ENCODE peak calls at places on chromosomes 13 and 19, in five cellular contexts. N, A, W, U and S are unnamed samples.

GRCh38 chr19:51796195-51796679 is 1.3 kb downstream of the FPR3 start:
- DNase-seq in N (no peak), A (no peak), W (no peak), U (no peak), S (no peak)

GRCh38 chr13:98741741-98742435 is 10.6 kb downstream of the SLC15A1 start:
- DNase-seq in N (no peak), A (no peak), W (no peak), U (no peak), S (no peak)

GRCh38 chr13:90605690-90606089 is 741.8 kb upstream of the MIR17HG start:
- DNase-seq in N (no peak), A (no peak), W (no peak), U (no peak), S (no peak)

GRCh38 chr13:52707375-52707774 is 32.2 kb downstream of the CNMD start:
- DNase-seq in N (no peak), A (peak), W (no peak), U (no peak), S (no peak)

GRCh38 chr19:10554760-10555612 is 10.8 kb downstream of the KRI1 start:
- DNase-seq in N (no peak), A (no peak), W (no peak), U (no peak), S (no peak)

GRCh38 chr13:46831588-46832194 is 34.7 kb upstream of the ESD start:
- DNase-seq in N (no peak), A (peak), W (no peak), U (peak), S (no peak)

GRCh38 chr13:94711561-94712286 is 621 bp downstream of the SOX21 start:
- DNase-seq in N (peak), A (peak), W (peak), U (peak), S (peak)

GRCh38 chr19:33524024-33524664 is 2.6 kb upstream of the PEPD start:
- DNase-seq in N (no peak), A (no peak), W (no peak), U (no peak), S (no peak)

GRCh38 chr13:29499766-29500165 is 95.7 kb downstream of the SLC7A1 start:
- DNase-seq in N (no peak), A (no peak), W (no peak), U (no peak), S (no peak)

GRCh38 chr19:35845215-35846037 is 6.9 kb downstream of the NPHS1 start:
- DNase-seq in N (no peak), A (no peak), W (no peak), U (no peak), S (no peak)

GRCh38 chr19:54462713-54463530 is 656 bp downstream of the LENG9 start:
- DNase-seq in N (peak), A (peak), W (peak), U (peak), S (no peak)

GRCh38 chr19:39867952-39868351 is 21.8 kb upstream of the FBL start:
- DNase-seq in N (no peak), A (no peak), W (no peak), U (no peak), S (no peak)

GRCh38 chr19:11460207-11460606 is 20.6 kb downstream of the ELAVL3 start:
- DNase-seq in N (no peak), A (no peak), W (no peak), U (no peak), S (no peak)

GRCh38 chr19:21877976-21878375 is 42.0 kb upstream of the ZNF43 start:
- DNase-seq in N (no peak), A (no peak), W (no peak), U (no peak), S (no peak)

GRCh38 chr19:5832527-5833216 is 6.8 kb downstream of the FUT6 start:
- DNase-seq in N (no peak), A (no peak), W (no peak), U (no peak), S (no peak)

GRCh38 chr13:102609696-102610095 is 12.9 kb downstream of the TPP2 start:
- DNase-seq in N (no peak), A (no peak), W (no peak), U (no peak), S (no peak)

GRCh38 chr13:45162194-45162593 is 38.7 kb downstream of the KCTD4 start:
- DNase-seq in N (no peak), A (no peak), W (no peak), U (no peak), S (no peak)

GRCh38 chr19:7845390-7846179 is 15.6 kb downstream of the EVI5L start:
- DNase-seq in N (no peak), A (no peak), W (no peak), U (no peak), S (peak)

GRCh38 chr19:40691421-40692211 is 1.2 kb upstream of the NUMBL start:
- DNase-seq in N (no peak), A (no peak), W (peak), U (no peak), S (no peak)

GRCh38 chr13:32881074-32881791 is 135.0 kb upstream of the KL start:
- DNase-seq in N (no peak), A (no peak), W (no peak), U (no peak), S (no peak)

GRCh38 chr13:65592757-65593156 is 1637.4 kb downstream of the PCDH9 start:
- DNase-seq in N (no peak), A (no peak), W (no peak), U (no peak), S (no peak)

GRCh38 chr13:107450426-107450825 is 764.9 kb downstream of the LIG4 start:
- DNase-seq in N (no peak), A (no peak), W (no peak), U (no peak), S (no peak)

GRCh38 chr13:29418026-29418425 is 177.5 kb downstream of the SLC7A1 start:
- DNase-seq in N (no peak), A (no peak), W (no peak), U (no peak), S (no peak)

GRCh38 chr19:51531349-51532315 is at the start of gene SIGLEC6:
- DNase-seq in N (no peak), A (peak), W (no peak), U (no peak), S (no peak)

GRCh38 chr13:48159436-48160225 is 64.7 kb upstream of the MED4 start:
- DNase-seq in N (no peak), A (no peak), W (no peak), U (no peak), S (no peak)

GRCh38 chr13:78045916-78046315 is 127.3 kb upstream of the EDNRB start:
- DNase-seq in N (no peak), A (no peak), W (no peak), U (no peak), S (no peak)

GRCh38 chr19:8113017-8113416 is 36.4 kb downstream of the FBN3 start:
- DNase-seq in N (no peak), A (no peak), W (no peak), U (no peak), S (no peak)

GRCh38 chr13:45811891-45812583 is 39.5 kb downstream of the SIAH3 start:
- DNase-seq in N (no peak), A (no peak), W (no peak), U (no peak), S (peak)